ENCODE peak calls at places on chromosomes 11 and 22, in eight cellular contexts. R, A, V, Z, M, F, C and P are unnamed samples.

GRCh38 chr11:68313574-68314202 is 1.3 kb downstream of the LRP5 start:
- DNase-seq in M (no peak), F (no peak), C (peak), Z (peak), R (peak), A (no peak), V (no peak), P (peak)

GRCh38 chr11:1112351-1113191 is 37.9 kb downstream of the MUC2 start:
- DNase-seq in R (no peak), A (no peak), C (no peak), Z (no peak), V (no peak), M (no peak), F (peak), P (no peak)

GRCh38 chr22:50626856-50627451 is 998 bp downstream of the ARSA start:
- DNase-seq in Z (peak), V (no peak), C (no peak), R (no peak), A (no peak), F (no peak), M (no peak), P (no peak)

GRCh38 chr22:48828688-48829087 is 999.0 kb downstream of the BRD1 start:
- DNase-seq in A (no peak), C (no peak), Z (no peak), R (no peak), V (no peak), F (no peak), M (no peak), P (no peak)

GRCh38 chr11:1433977-1434640 is 44.4 kb downstream of the BRSK2 start:
- DNase-seq in C (no peak), M (no peak), R (no peak), V (no peak), A (no peak), F (no peak), Z (no peak), P (no peak)

GRCh38 chr11:1104411-1105182 is 29.9 kb downstream of the MUC2 start:
- DNase-seq in R (no peak), V (no peak), F (no peak), C (no peak), M (no peak), Z (no peak), A (no peak), P (no peak)

GRCh38 chr11:1564535-1565172 is 7.4 kb downstream of the DUSP8 start:
- DNase-seq in V (peak), Z (peak), F (peak), M (no peak), C (peak), R (no peak), A (no peak), P (peak)

GRCh38 chr11:120964857-120965256 is 59.0 kb upstream of the TBCEL start:
- DNase-seq in F (no peak), M (no peak), R (no peak), C (no peak), V (no peak), A (no peak), Z (no peak), P (no peak)

GRCh38 chr11:88115828-88116410 is 59.3 kb downstream of the RAB38 start:
- DNase-seq in V (no peak), A (no peak), M (no peak), C (no peak), R (no peak), F (no peak), Z (no peak), P (no peak)

GRCh38 chr22:39240841-39241631 is 3.7 kb downstream of the PDGFB start:
- DNase-seq in F (peak), C (peak), M (peak), A (no peak), R (peak), Z (no peak), V (peak), P (no peak)
- TF ChIP-seq POLR2AphosphoS5 in F (no peak), C (peak), M (peak), A (no peak), R (peak), Z (no peak), V (no peak), P (no peak)

GRCh38 chr11:75352417-75353206 is 1.2 kb upstream of the ARRB1 start:
- DNase-seq in V (no peak), A (no peak), Z (no peak), R (no peak), F (no peak), M (no peak), C (no peak), P (no peak)
- H2AFZ ChIP-seq in V (no peak), A (peak), Z (peak), R (no peak), F (peak), M (no peak), C (peak), P (peak)

GRCh38 chr11:57640068-57640800 is 9.5 kb downstream of the YPEL4 start:
- DNase-seq in M (no peak), Z (no peak), V (no peak), R (no peak), A (no peak), F (no peak), C (no peak), P (no peak)

GRCh38 chr11:57641011-57641410 is 8.7 kb downstream of the YPEL4 start:
- DNase-seq in F (no peak), A (no peak), M (no peak), C (no peak), V (no peak), Z (no peak), R (no peak), P (peak)

GRCh38 chr11:57643802-57644201 is 5.9 kb downstream of the YPEL4 start:
- DNase-seq in A (no peak), M (no peak), C (peak), V (no peak), F (no peak), R (no peak), Z (no peak), P (no peak)

GRCh38 chr11:57639321-57640067 is 10.2 kb downstream of the YPEL4 start:
- DNase-seq in M (no peak), Z (peak), R (peak), C (peak), V (peak), A (no peak), F (no peak), P (peak)

DNA sequence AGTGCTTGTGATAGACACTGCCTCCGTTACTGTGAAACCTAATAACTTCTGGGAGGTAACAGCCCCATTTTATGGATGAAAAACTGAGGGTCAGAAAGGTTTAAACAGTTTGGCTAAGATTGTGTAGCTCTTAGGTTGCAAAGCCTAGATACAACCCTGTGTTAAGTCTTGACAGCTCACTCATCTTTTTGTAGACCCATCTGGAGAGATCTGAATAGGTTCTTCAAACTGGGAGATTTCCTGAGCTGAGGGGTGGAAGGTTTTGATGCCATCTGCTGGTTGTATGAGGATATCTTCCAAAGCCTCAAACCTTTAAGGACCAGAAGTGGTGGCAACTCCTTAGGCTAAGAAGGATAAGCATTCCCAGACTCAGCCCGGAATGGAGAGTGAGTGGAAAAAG is 8.3 kb downstream of the YPEL4 start:
- DNase-seq in R (peak), Z (peak), F (peak), A (no peak), V (no peak), C (peak), M (no peak), P (peak)
- TF ChIP-seq POLR2AphosphoS5 in R (no peak), Z (no peak), F (no peak), A (no peak), V (no peak), C (no peak), M (no peak), P (no peak)

DNA sequence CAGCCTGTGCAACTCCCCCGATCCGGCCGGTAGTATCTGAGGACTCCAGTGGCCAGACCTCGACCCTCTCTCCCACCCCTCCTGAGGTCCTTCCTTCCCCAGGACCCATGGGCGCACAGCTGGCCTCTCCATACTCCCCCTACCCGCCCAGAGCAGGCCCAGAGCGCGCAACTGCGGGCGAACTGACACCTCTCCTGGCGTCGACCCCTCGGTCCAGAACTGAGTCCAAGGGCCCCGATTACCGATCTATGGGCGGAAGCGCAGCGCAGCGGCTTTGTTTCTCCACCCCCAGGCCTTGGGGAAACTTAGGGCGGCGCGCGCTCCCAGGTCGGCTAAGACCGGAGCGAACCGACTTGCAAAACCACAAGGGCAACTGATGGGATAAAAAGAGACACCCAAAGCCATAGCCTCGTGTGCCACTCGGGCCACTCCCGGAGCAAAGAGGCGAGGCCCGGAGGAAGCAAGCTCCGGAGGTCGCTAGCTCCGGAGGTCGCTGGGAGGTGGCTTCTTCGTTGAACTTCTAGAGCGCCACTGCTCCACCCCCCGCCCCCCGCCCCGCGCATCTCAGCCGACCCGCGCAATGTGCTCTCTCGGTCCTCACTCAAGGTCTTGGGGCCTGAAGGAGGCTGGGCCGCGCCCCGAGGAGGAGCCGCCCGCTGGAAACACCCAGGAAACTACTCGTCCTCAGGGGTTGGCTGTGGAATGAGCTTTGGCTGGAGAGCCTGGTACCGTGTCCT is 9.8 kb upstream of the ALX4 start:
- DNase-seq in F (peak), R (no peak), C (no peak), A (no peak), Z (no peak), M (no peak), V (peak), P (peak)
- H2AFZ ChIP-seq in F (peak), R (no peak), C (no peak), A (no peak), Z (no peak), M (no peak), V (no peak), P (peak)